ENCODE peak calls at places on chromosomes 2 and 18, in five cellular contexts. Q, I, V, W and A are unnamed samples.

GRCh38 chr2:70300771-70301343 is 1.0 kb downstream of the FAM136A start:
- DNase-seq in Q (no peak), I (no peak), V (no peak), W (no peak), A (no peak)

GRCh38 chr2:98824256-98825042 is 93.5 kb upstream of the MGAT4A start:
- DNase-seq in Q (no peak), I (no peak), V (no peak), W (no peak), A (no peak)

GRCh38 chr18:31419457-31419932 is 28.0 kb upstream of the DSG3 start:
- DNase-seq in Q (no peak), I (no peak), V (no peak), W (no peak), A (no peak)

GRCh38 chr2:173350383-173350782 is 4.3 kb upstream of the CDCA7 start:
- DNase-seq in Q (no peak), I (no peak), V (no peak), W (no peak), A (no peak)

GRCh38 chr2:209460151-209460761 is 36.4 kb downstream of the MAP2 start:
- DNase-seq in Q (no peak), I (no peak), V (no peak), W (no peak), A (no peak)

GRCh38 chr2:136057023-136057801 is 60.7 kb downstream of the CXCR4 start:
- DNase-seq in Q (no peak), I (no peak), V (no peak), W (no peak), A (no peak)

GRCh38 chr18:59554796-59555195 is 142.4 kb downstream of the CCBE1 start:
- DNase-seq in Q (no peak), I (no peak), V (no peak), W (no peak), A (no peak)

GRCh38 chr2:12858786-12859185 is 142.1 kb downstream of the TRIB2 start:
- DNase-seq in Q (no peak), I (no peak), V (no peak), W (peak; percentile 10), A (no peak)

GRCh38 chr2:128319457-128319772 is 747 bp upstream of the HS6ST1 start:
- DNase-seq in Q (no peak), I (no peak), V (no peak), W (no peak), A (no peak)

GRCh38 chr2:128318776-128319456 is at the start of gene HS6ST1:
- DNase-seq in Q (peak; percentile 76), I (no peak), V (peak; percentile 93), W (peak; percentile 66), A (peak; percentile 73)

GRCh38 chr2:128321421-128321775 is 2.7 kb upstream of the HS6ST1 start:
- DNase-seq in Q (no peak), I (no peak), V (no peak), W (no peak), A (no peak)

GRCh38 chr2:128320609-128321420 is 2.1 kb upstream of the HS6ST1 start:
- DNase-seq in Q (no peak), I (no peak), V (no peak), W (no peak), A (no peak)

GRCh38 chr2:128319773-128320608 is 1.3 kb upstream of the HS6ST1 start:
- DNase-seq in Q (no peak), I (no peak), V (no peak), W (no peak), A (no peak)
- H3K4me3 ChIP-seq in Q (no peak overlapping the region), I (no peak overlapping the region), V (no peak overlapping the region), W (no peak overlapping the region), A (no peak overlapping the region)

DNA sequence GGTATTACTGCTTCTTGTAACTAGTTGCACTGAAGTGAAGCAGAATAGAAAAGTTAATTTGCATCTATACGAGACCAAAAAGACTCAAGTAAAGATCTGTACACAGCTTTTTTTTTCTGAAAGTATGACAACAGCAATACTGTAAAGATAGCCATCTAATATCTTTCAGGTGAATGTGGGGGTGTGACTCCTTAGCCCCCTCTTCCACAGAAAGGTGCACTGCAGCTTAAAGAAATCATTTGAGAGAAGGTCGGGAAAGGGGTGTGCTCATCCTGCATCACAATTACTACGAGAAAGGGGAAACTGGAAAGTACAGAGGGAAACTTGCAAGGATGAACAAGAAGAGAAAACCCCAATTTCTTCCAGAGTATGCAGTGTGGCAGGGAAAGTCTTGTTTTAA is 255.6 kb downstream of the CCDC178 start:
- DNase-seq in Q (no peak), I (no peak), V (no peak), W (no peak), A (no peak)
- TF ChIP-seq CTCF in Q (no peak), I (no peak), V (no peak), W (no peak), A (no peak)

GRCh38 chr2:235612551-235612950 is 118.7 kb downstream of the AGAP1 start:
- DNase-seq in Q (no peak), I (no peak), V (no peak), W (no peak), A (no peak)
- H3K4me3 ChIP-seq in Q (no peak overlapping the region), I (no peak overlapping the region), V (no peak overlapping the region), W (no peak overlapping the region), A (no peak overlapping the region)

DNA sequence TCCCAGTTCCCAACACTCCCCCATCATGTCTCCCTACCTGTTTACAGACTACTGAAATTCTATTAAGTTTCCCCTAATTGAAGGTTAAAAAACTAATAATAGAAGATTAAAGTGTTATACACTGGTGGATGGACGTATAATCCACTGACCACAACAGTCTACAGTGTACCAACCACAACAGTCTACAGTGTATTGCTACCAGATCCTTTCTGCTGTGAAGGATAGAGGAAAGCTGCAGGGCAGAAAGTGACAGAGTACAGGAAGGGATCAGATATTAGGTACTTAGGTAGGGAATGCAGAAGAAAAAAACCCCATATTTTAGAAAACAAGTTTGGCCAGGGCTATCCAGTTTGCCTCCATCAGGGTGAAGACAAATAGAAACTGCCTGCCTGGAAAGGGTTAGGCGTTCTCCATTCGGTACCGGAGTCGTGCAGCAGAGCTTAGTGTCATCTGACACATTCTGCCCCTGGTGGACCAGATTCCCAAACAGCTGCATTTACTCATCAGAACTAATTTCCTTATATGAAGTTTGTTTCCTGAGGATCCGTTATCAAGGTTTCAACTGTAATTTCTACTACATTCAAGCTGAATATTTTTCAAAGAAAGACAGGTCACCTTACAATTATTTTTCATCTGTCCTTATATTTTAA is 49.9 kb downstream of the KLF7 start:
- DNase-seq in Q (no peak), I (no peak), V (no peak), W (peak; percentile 46), A (peak; percentile 31)
- TF ChIP-seq CTCF in Q (no peak), I (peak; percentile 14), V (peak; percentile 28), W (peak; percentile 32), A (peak; percentile 19)